ENCODE peak calls at places on chromosome 5, in ten cellular contexts. One of them, this sample, is unnamed.

GRCh38 chr5:33194914-33195313 is 245.9 kb upstream of the TARS1 start:
- DNase-seq in heart left ventricle: no peak
- DNase-seq in mucosa of descending colon: no peak
- DNase-seq in A549: no peak
- DNase-seq in colonic mucosa: no peak
- DNase-seq in PC-9: no peak
- DNase-seq in mesendoderm: no peak
- DNase-seq in CD8-positive, alpha-beta T cell: no peak
- DNase-seq in neural progenitor cell: no peak
- DNase-seq in lower lobe of right lung: no peak
- DNase-seq in this sample: no peak

GRCh38 chr5:146331257-146331822 is 7.3 kb upstream of the POU4F3 start:
- DNase-seq in lower lobe of right lung: no peak
- DNase-seq in colonic mucosa: no peak
- DNase-seq in heart left ventricle: no peak
- DNase-seq in mucosa of descending colon: no peak
- DNase-seq in CD8-positive, alpha-beta T cell: no peak
- DNase-seq in A549: no peak
- DNase-seq in PC-9: no peak
- DNase-seq in neural progenitor cell: peak; percentile 83
- DNase-seq in mesendoderm: peak; percentile 62
- DNase-seq in this sample: no peak

GRCh38 chr5:61257421-61257820 is 74.6 kb upstream of the ZSWIM6 start:
- DNase-seq in A549: no peak
- DNase-seq in PC-9: no peak
- DNase-seq in mesendoderm: no peak
- DNase-seq in heart left ventricle: no peak
- DNase-seq in mucosa of descending colon: no peak
- DNase-seq in lower lobe of right lung: no peak
- DNase-seq in neural progenitor cell: no peak
- DNase-seq in colonic mucosa: no peak
- DNase-seq in CD8-positive, alpha-beta T cell: no peak
- DNase-seq in this sample: no peak

GRCh38 chr5:146369691-146370090 is 31.1 kb downstream of the POU4F3 start:
- DNase-seq in A549: no peak
- DNase-seq in colonic mucosa: no peak
- DNase-seq in heart left ventricle: no peak
- DNase-seq in neural progenitor cell: no peak
- DNase-seq in PC-9: no peak
- DNase-seq in mucosa of descending colon: no peak
- DNase-seq in mesendoderm: no peak
- DNase-seq in CD8-positive, alpha-beta T cell: no peak
- DNase-seq in lower lobe of right lung: no peak
- DNase-seq in this sample: no peak

GRCh38 chr5:110663525-110663924 is 62.9 kb downstream of the TMEM232 start:
- DNase-seq in colonic mucosa: no peak
- DNase-seq in PC-9: no peak
- DNase-seq in lower lobe of right lung: no peak
- DNase-seq in CD8-positive, alpha-beta T cell: no peak
- DNase-seq in A549: no peak
- DNase-seq in mesendoderm: no peak
- DNase-seq in neural progenitor cell: no peak
- DNase-seq in heart left ventricle: no peak
- DNase-seq in mucosa of descending colon: no peak
- DNase-seq in this sample: no peak

GRCh38 chr5:154534457-154535050 is 56.5 kb upstream of the HAND1 start:
- DNase-seq in CD8-positive, alpha-beta T cell: no peak
- DNase-seq in PC-9: no peak
- DNase-seq in colonic mucosa: no peak
- DNase-seq in A549: no peak
- DNase-seq in lower lobe of right lung: no peak
- DNase-seq in mucosa of descending colon: no peak
- DNase-seq in heart left ventricle: no peak
- DNase-seq in mesendoderm: peak; percentile 30
- DNase-seq in neural progenitor cell: no peak
- DNase-seq in this sample: no peak

GRCh38 chr5:53035868-53036381 is 46.8 kb downstream of the ITGA2 start:
- DNase-seq in mesendoderm: peak; percentile 54
- DNase-seq in mucosa of descending colon: no peak
- DNase-seq in colonic mucosa: no peak
- DNase-seq in A549: peak; percentile 48
- DNase-seq in heart left ventricle: no peak
- DNase-seq in neural progenitor cell: peak; percentile 44
- DNase-seq in CD8-positive, alpha-beta T cell: no peak
- DNase-seq in lower lobe of right lung: no peak
- DNase-seq in PC-9: no peak
- DNase-seq in this sample: no peak

GRCh38 chr5:131825404-131826013 is 28.7 kb upstream of the FNIP1 start:
- DNase-seq in neural progenitor cell: no peak
- DNase-seq in mucosa of descending colon: no peak
- DNase-seq in lower lobe of right lung: no peak
- DNase-seq in A549: no peak
- DNase-seq in colonic mucosa: no peak
- DNase-seq in CD8-positive, alpha-beta T cell: no peak
- DNase-seq in mesendoderm: peak; percentile 28
- DNase-seq in PC-9: no peak
- DNase-seq in heart left ventricle: no peak
- DNase-seq in this sample: no peak

GRCh38 chr5:41275813-41276512 is 62.6 kb upstream of the C6 start:
- DNase-seq in mesendoderm: no peak
- DNase-seq in PC-9: no peak
- DNase-seq in CD8-positive, alpha-beta T cell: no peak
- DNase-seq in heart left ventricle: no peak
- DNase-seq in colonic mucosa: no peak
- DNase-seq in mucosa of descending colon: no peak
- DNase-seq in neural progenitor cell: no peak
- DNase-seq in lower lobe of right lung: no peak
- DNase-seq in A549: no peak
- DNase-seq in this sample: no peak

GRCh38 chr5:422323-423232 is 20.4 kb upstream of the EXOC3 start:
- DNase-seq in PC-9: no peak
- DNase-seq in colonic mucosa: no peak
- DNase-seq in mesendoderm: no peak
- DNase-seq in A549: no peak
- DNase-seq in heart left ventricle: no peak
- DNase-seq in mucosa of descending colon: no peak
- DNase-seq in neural progenitor cell: no peak
- DNase-seq in lower lobe of right lung: peak; percentile 35
- DNase-seq in CD8-positive, alpha-beta T cell: no peak
- DNase-seq in this sample: no peak

GRCh38 chr5:90534922-90535321 is 5.5 kb upstream of the LYSMD3 start:
- DNase-seq in lower lobe of right lung: no peak
- DNase-seq in mesendoderm: no peak
- DNase-seq in A549: no peak
- DNase-seq in mucosa of descending colon: no peak
- DNase-seq in heart left ventricle: no peak
- DNase-seq in colonic mucosa: no peak
- DNase-seq in CD8-positive, alpha-beta T cell: no peak
- DNase-seq in neural progenitor cell: no peak
- DNase-seq in PC-9: no peak
- DNase-seq in this sample: no peak

DNA sequence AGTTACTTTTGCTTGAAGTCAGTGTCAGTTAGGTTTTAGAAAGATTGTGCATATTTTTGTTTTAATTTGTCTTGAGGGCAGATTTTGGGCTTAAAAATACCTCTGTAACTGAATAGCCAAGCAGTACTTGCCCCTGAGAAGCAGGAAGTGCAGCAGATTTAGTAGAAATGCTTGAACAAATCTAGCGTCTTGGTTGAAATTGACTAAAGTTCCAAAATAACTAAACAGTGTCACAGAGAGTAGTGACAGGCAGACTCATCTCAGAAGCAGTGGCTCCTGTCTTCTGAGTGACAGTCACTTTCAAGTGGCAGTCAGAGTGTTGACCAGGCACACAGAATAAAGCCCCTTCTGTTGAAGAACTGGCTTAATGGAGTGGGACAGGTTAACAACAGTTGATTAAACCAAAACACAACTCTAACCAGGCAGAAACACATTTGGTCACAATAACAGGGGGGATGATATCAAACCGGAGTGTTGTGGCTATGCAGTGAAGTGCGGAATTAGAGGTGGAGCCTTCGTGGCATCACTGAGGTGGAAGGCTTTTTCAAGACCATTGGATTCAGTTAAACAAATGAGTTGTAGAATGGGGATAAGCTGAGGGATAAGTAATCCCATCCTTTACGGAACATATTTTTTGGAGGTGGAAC is 29.1 kb downstream of the TRIO start:
- DNase-seq in lower lobe of right lung: no peak
- DNase-seq in mucosa of descending colon: no peak
- DNase-seq in mesendoderm: no peak
- DNase-seq in PC-9: no peak
- DNase-seq in A549: no peak
- DNase-seq in neural progenitor cell: peak; percentile 52
- DNase-seq in heart left ventricle: no peak
- DNase-seq in CD8-positive, alpha-beta T cell: no peak
- DNase-seq in colonic mucosa: no peak
- DNase-seq in this sample: no peak
- H3K4me1 ChIP-seq in lower lobe of right lung: peaks cover 59% of the 10 kb centered on the region
- H3K4me1 ChIP-seq in mucosa of descending colon: peaks cover 18% of the 10 kb centered on the region
- H3K4me1 ChIP-seq in mesendoderm: peaks cover 29% of the 10 kb centered on the region
- H3K4me1 ChIP-seq in PC-9: peaks cover 47% of the 10 kb centered on the region
- H3K4me1 ChIP-seq in A549: peaks cover 96% of the 10 kb centered on the region
- H3K4me1 ChIP-seq in neural progenitor cell: peaks cover 47% of the 10 kb centered on the region
- H3K4me1 ChIP-seq in heart left ventricle: peaks cover 14% of the 10 kb centered on the region
- H3K4me1 ChIP-seq in CD8-positive, alpha-beta T cell: no peaks in the 10 kb centered on the region
- H3K4me1 ChIP-seq in colonic mucosa: peaks cover 3% of the 10 kb centered on the region
- H3K4me1 ChIP-seq in this sample: peaks cover 78% of the 10 kb centered on the region

DNA sequence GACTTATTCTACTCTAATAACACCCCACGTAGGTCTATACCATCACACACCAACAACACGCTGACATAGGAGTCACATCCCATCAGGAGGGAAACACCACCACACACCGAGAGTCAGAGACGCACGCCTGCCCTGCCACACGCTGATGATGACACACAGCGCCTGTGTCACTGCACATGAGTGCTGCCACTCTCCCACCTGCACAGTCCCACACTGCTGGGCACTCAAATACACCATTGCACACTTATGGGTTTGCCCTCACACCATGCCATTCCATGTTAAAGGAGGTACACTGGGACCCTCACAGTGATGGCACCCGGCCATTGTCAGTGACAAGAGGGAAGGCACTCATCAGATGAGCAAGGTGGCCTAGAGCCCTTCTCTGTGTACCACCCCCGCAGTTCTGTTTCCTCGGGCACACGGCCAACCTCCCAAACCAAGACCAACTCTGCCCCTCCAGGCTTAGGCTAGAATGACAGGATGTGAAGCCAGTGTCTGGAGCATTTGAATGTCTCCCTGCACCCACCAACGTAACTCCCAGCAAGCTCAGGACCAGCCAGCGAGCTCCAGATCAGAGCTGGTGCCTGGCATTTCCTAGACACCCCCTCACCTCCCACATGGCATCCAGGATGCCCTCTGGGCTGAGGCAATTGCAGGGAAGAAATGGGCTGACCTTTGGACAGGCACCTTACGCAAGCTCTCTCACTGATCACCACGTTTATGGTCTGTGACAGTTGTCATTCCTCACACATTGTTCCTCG is 3.6 kb upstream of the CPLX2 start:
- DNase-seq in heart left ventricle: no peak
- DNase-seq in neural progenitor cell: peak; percentile 67
- DNase-seq in A549: peak; percentile 96
- DNase-seq in colonic mucosa: peak; percentile 21
- DNase-seq in CD8-positive, alpha-beta T cell: no peak
- DNase-seq in mesendoderm: peak; percentile 74
- DNase-seq in mucosa of descending colon: peak; percentile 39
- DNase-seq in PC-9: no peak
- DNase-seq in lower lobe of right lung: no peak
- DNase-seq in this sample: no peak
- H3K4me1 ChIP-seq in heart left ventricle: no peaks in the 10 kb centered on the region
- H3K4me1 ChIP-seq in neural progenitor cell: peaks cover 5% of the 10 kb centered on the region
- H3K4me1 ChIP-seq in A549: peaks cover 78% of the 10 kb centered on the region
- H3K4me1 ChIP-seq in colonic mucosa: no peaks in the 10 kb centered on the region
- H3K4me1 ChIP-seq in CD8-positive, alpha-beta T cell: peaks cover 7% of the 10 kb centered on the region
- H3K4me1 ChIP-seq in mesendoderm: no peaks in the 10 kb centered on the region
- H3K4me1 ChIP-seq in mucosa of descending colon: peaks cover 3% of the 10 kb centered on the region
- H3K4me1 ChIP-seq in PC-9: peaks cover 28% of the 10 kb centered on the region
- H3K4me1 ChIP-seq in lower lobe of right lung: peaks cover 10% of the 10 kb centered on the region
- H3K4me1 ChIP-seq in this sample: no peaks in the 10 kb centered on the region

DNA sequence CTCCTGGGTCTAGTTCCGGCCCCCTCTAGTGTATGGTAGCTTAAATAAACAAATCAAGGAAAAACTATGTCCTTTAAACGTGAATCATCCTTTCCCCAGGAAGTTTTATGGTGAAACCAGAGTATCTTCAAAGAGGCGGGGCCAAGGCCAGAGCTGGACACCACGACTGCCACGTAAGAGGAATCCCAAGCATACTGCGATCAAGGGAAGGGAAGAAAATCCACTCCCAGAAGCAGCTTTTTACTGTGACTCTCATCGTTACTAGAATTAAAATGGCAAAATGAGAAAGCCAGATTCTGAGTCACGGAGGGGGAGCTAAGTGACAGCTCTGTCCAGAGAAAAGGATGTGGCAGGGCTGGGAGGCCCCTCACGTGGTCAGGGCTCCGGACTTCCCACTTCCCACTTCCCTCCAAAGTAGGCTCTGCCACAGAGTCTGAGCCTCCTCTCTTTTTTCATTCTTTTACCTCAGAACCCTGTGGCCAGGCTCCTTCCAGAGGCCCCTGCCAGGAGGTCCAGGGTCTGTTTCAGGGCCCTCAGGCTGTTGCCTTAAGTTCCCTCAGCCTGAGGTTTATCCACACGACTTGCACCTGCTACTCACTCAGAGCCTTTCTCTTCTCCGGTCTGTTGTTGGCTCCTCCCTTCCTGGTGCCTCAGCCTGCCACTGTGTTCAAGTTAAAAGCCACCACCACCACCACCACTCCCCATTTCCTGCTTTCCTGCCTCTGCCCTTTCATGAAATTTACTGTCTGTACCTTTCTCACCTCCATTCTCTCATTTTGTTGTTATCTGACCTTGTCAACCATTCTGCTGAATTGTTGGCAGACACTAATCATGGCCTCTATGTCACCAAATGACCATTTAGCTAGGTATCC is 1.4 kb upstream of the GLRX start:
- DNase-seq in mesendoderm: peak; percentile 56
- DNase-seq in A549: peak; percentile 91
- DNase-seq in heart left ventricle: peak; percentile 69
- DNase-seq in colonic mucosa: peak; percentile 78
- DNase-seq in neural progenitor cell: no peak
- DNase-seq in PC-9: peak; percentile 65
- DNase-seq in CD8-positive, alpha-beta T cell: peak; percentile 49
- DNase-seq in lower lobe of right lung: peak; percentile 75
- DNase-seq in mucosa of descending colon: peak; percentile 65
- DNase-seq in this sample: no peak
- H3K4me1 ChIP-seq in mesendoderm: peaks cover 14% of the 10 kb centered on the region
- H3K4me1 ChIP-seq in A549: peaks cover 47% of the 10 kb centered on the region
- H3K4me1 ChIP-seq in heart left ventricle: peaks cover 5% of the 10 kb centered on the region
- H3K4me1 ChIP-seq in colonic mucosa: no peaks in the 10 kb centered on the region
- H3K4me1 ChIP-seq in neural progenitor cell: peaks cover 14% of the 10 kb centered on the region
- H3K4me1 ChIP-seq in PC-9: peaks cover 32% of the 10 kb centered on the region
- H3K4me1 ChIP-seq in CD8-positive, alpha-beta T cell: peaks cover 42% of the 10 kb centered on the region
- H3K4me1 ChIP-seq in lower lobe of right lung: peaks cover 63% of the 10 kb centered on the region
- H3K4me1 ChIP-seq in mucosa of descending colon: peaks cover 45% of the 10 kb centered on the region
- H3K4me1 ChIP-seq in this sample: peaks cover 44% of the 10 kb centered on the region

DNA sequence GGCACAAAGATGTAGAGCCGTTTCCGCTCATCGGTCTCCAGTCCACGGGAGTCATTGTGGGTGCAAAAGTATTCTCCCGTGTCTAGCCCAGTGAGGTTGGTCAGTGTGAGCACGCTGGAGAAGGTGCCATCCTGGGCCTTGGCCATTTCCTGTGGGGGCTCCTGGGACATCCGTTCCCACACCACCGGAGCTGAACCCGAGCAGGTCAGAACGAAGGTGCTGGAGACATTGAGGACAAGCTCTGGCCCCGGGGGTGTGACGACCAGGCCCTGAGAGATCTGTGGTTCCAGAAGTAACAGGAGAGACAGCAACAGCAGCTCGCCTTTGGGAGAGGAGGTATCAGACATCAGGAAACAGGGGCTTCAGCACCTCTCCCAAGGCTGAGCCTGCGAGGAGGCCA is 20.1 kb downstream of the PDGFRB start:
- DNase-seq in heart left ventricle: no peak
- DNase-seq in colonic mucosa: no peak
- DNase-seq in CD8-positive, alpha-beta T cell: no peak
- DNase-seq in PC-9: no peak
- DNase-seq in A549: no peak
- DNase-seq in mesendoderm: no peak
- DNase-seq in neural progenitor cell: no peak
- DNase-seq in mucosa of descending colon: no peak
- DNase-seq in lower lobe of right lung: no peak
- DNase-seq in this sample: no peak
- H3K4me1 ChIP-seq in heart left ventricle: peaks cover 2% of the 10 kb centered on the region
- H3K4me1 ChIP-seq in colonic mucosa: no peaks in the 10 kb centered on the region
- H3K4me1 ChIP-seq in CD8-positive, alpha-beta T cell: no peaks in the 10 kb centered on the region
- H3K4me1 ChIP-seq in PC-9: no peaks in the 10 kb centered on the region
- H3K4me1 ChIP-seq in A549: peaks cover 33% of the 10 kb centered on the region
- H3K4me1 ChIP-seq in mesendoderm: peaks cover 33% of the 10 kb centered on the region
- H3K4me1 ChIP-seq in neural progenitor cell: peaks cover 49% of the 10 kb centered on the region
- H3K4me1 ChIP-seq in mucosa of descending colon: peaks cover 14% of the 10 kb centered on the region
- H3K4me1 ChIP-seq in lower lobe of right lung: peaks cover 53% of the 10 kb centered on the region
- H3K4me1 ChIP-seq in this sample: peaks cover 98% of the 10 kb centered on the region

This sample was measured in thoracic aorta.